ENCODE peak calls at places on chromosome 1, in six cellular contexts. Z, X, Q, K, Y and G are unnamed samples.

GRCh38 chr1:10680487-10680886 is 116.0 kb downstream of the CASZ1 start:
- ATAC-seq in Z (no peak), Y (no peak), K (no peak), Q (no peak), X (peak), G (no peak)

GRCh38 chr1:24966121-24966723 is 36.1 kb upstream of the RUNX3 start:
- ATAC-seq in K (no peak), Z (no peak), Q (no peak), Y (no peak), X (no peak), G (no peak)

GRCh38 chr1:16250547-16251251 is 13.7 kb upstream of the CPLANE2 start:
- ATAC-seq in K (no peak), Q (peak), Z (no peak), X (no peak), Y (no peak), G (peak)

GRCh38 chr1:201850053-201850397 is 21.1 kb downstream of the IPO9 start:
- ATAC-seq in Y (no peak), X (no peak), K (no peak), Z (no peak), Q (peak), G (peak)

GRCh38 chr1:199808110-199808870 is 219.2 kb upstream of the NR5A2 start:
- ATAC-seq in Y (no peak), Q (no peak), K (no peak), X (no peak), Z (no peak), G (no peak)

GRCh38 chr1:98651116-98651625 is 10.3 kb upstream of the SNX7 start:
- ATAC-seq in X (peak), Q (no peak), Z (no peak), K (no peak), Y (no peak), G (no peak)

GRCh38 chr1:17347769-17348592 is 24.0 kb upstream of the PADI6 start:
- ATAC-seq in X (peak), Q (no peak), K (no peak), Z (no peak), Y (no peak), G (no peak)

GRCh38 chr1:66270122-66270812 is 263.7 kb upstream of the SGIP1 start:
- ATAC-seq in Y (no peak), Q (peak), K (no peak), Z (no peak), X (no peak), G (peak)

GRCh38 chr1:51372561-51372960 is 42.2 kb upstream of the TTC39A start:
- ATAC-seq in K (no peak), Q (no peak), Y (no peak), X (no peak), Z (no peak), G (no peak)

GRCh38 chr1:240522122-240522822 is 89.7 kb downstream of the GREM2 start:
- ATAC-seq in Q (no peak), Y (no peak), Z (no peak), K (no peak), X (peak), G (no peak)

GRCh38 chr1:32199717-32200072 is 700 bp upstream of the CCDC28B start:
- ATAC-seq in Q (peak), K (no peak), X (no peak), Y (no peak), Z (no peak), G (no peak)

GRCh38 chr1:226827458-226827857 is 43.0 kb upstream of the PSEN2 start:
- ATAC-seq in Y (no peak), Z (peak), X (peak), Q (peak), K (no peak), G (peak)

GRCh38 chr1:40411294-40411693 is 37.8 kb downstream of the SMAP2 start:
- ATAC-seq in Q (no peak), K (no peak), Z (no peak), X (no peak), Y (no peak), G (no peak)

GRCh38 chr1:75708910-75709309 is 15.6 kb upstream of the ACADM start:
- ATAC-seq in X (no peak), Y (no peak), Q (no peak), Z (no peak), K (no peak), G (no peak)

GRCh38 chr1:208047975-208048374 is 137.1 kb upstream of the CD34 start:
- ATAC-seq in X (peak), Y (no peak), Q (peak), K (no peak), Z (no peak), G (peak)

GRCh38 chr1:99539131-99539530 is 106.8 kb upstream of the PALMD start:
- ATAC-seq in X (no peak), K (no peak), Z (no peak), Q (no peak), Y (no peak), G (no peak)

GRCh38 chr1:11053758-11054137 is 6.1 kb downstream of the SRM start:
- ATAC-seq in X (peak), Y (no peak), Q (peak), Z (no peak), K (peak), G (no peak)

GRCh38 chr1:248686815-248687214 is 15.8 kb downstream of the OR14I1 start:
- ATAC-seq in Z (no peak), Q (no peak), K (peak), X (peak), Y (no peak), G (no peak)

GRCh38 chr1:58764294-58764978 is 19.4 kb downstream of the JUN start:
- ATAC-seq in K (no peak), Y (no peak), X (no peak), Z (no peak), Q (no peak), G (no peak)

GRCh38 chr1:178407662-178408061 is 89.1 kb downstream of the CLEC20A start:
- ATAC-seq in Z (no peak), X (no peak), Y (no peak), K (no peak), Q (no peak), G (no peak)

GRCh38 chr1:156496211-156496761 is 4.3 kb downstream of the MEF2D start:
- ATAC-seq in Z (no peak), X (no peak), Y (no peak), Q (no peak), K (no peak), G (no peak)

GRCh38 chr1:27137022-27137542 is 17.8 kb downstream of the SLC9A1 start:
- ATAC-seq in Y (peak), X (peak), Q (no peak), Z (peak), K (peak), G (no peak)

GRCh38 chr1:57616906-57617305 is 193.0 kb upstream of the DAB1 start:
- ATAC-seq in Z (no peak), X (no peak), Y (no peak), K (no peak), Q (peak), G (no peak)

GRCh38 chr1:226633541-226634155 is 85.1 kb downstream of the STUM start:
- ATAC-seq in Q (no peak), K (peak), X (no peak), Z (peak), Y (peak), G (peak)

GRCh38 chr1:72516826-72517225 is 234.5 kb upstream of the NEGR1 start:
- ATAC-seq in Z (no peak), K (no peak), Q (no peak), X (no peak), Y (no peak), G (no peak)

GRCh38 chr1:185734929-185735666 is 907 bp downstream of the HMCN1 start:
- ATAC-seq in X (no peak), K (no peak), Z (no peak), Y (no peak), Q (no peak), G (no peak)

GRCh38 chr1:99748419-99748818 is 18.0 kb downstream of the FRRS1 start:
- ATAC-seq in K (no peak), Y (no peak), Q (no peak), Z (no peak), X (peak), G (no peak)

GRCh38 chr1:24318988-24319863 is at the start of gene GRHL3:
- ATAC-seq in Y (no peak), Q (no peak), X (peak), Z (peak), K (no peak), G (no peak)

GRCh38 chr1:207032528-207033017 is at the start of gene C1orf116:
- ATAC-seq in K (no peak), Y (no peak), X (peak), Z (no peak), Q (no peak), G (no peak)

GRCh38 chr1:201562257-201562656 is 23.3 kb downstream of the NAV1 start:
- ATAC-seq in Z (no peak), X (peak), Q (peak), K (no peak), Y (no peak), G (peak)

GRCh38 chr1:8283058-8283884 is 34.6 kb upstream of the SLC45A1 start:
- ATAC-seq in X (peak), Q (peak), K (peak), Y (no peak), Z (no peak), G (no peak)

GRCh38 chr1:190124068-190124467 is 353.6 kb downstream of the BRINP3 start:
- ATAC-seq in X (no peak), Q (no peak), Z (no peak), K (no peak), Y (no peak), G (no peak)

GRCh38 chr1:205715628-205716027 is 34.4 kb downstream of the NUCKS1 start:
- ATAC-seq in Y (no peak), X (peak), K (peak), Q (no peak), Z (no peak), G (no peak)